ENCODE peak calls at places on chromosome 1, in eight cellular contexts. D is GM20000, Z is prostate gland, O is body of pancreas, J is brain microvascular endothelial cell, C is tibial artery, X is stomach, R is HFFc6. Y is an unnamed sample.

GRCh38 chr1:245079021-245079609 is 75.7 kb upstream of the KIF26B start:
- DNase-seq in D (no peak), Z (no peak), O (no peak), J (peak), C (no peak), X (no peak), R (peak), Y (peak)

GRCh38 chr1:204574016-204574855 is 58.0 kb downstream of the MDM4 start:
- DNase-seq in D (no peak), Z (no peak), O (no peak), J (no peak), C (no peak), X (no peak), R (no peak), Y (no peak)

GRCh38 chr1:115275216-115275615 is 62.8 kb downstream of the NGF start:
- DNase-seq in D (peak), Z (no peak), O (no peak), J (no peak), C (no peak), X (no peak), R (no peak), Y (no peak)

GRCh38 chr1:79517425-79518219 is 511.1 kb upstream of the ADGRL4 start:
- DNase-seq in D (no peak), Z (no peak), O (no peak), J (no peak), C (no peak), X (no peak), R (no peak), Y (no peak)

GRCh38 chr1:221810406-221810805 is 68.5 kb upstream of the DUSP10 start:
- DNase-seq in D (no peak), Z (no peak), O (no peak), J (peak), C (no peak), X (no peak), R (peak), Y (peak)

GRCh38 chr1:151837841-151838490 is 1.7 kb downstream of the C2CD4D start:
- DNase-seq in D (peak), Z (no peak), O (no peak), J (no peak), C (no peak), X (no peak), R (no peak), Y (peak)

GRCh38 chr1:115706774-115707425 is 61.6 kb downstream of the CASQ2 start:
- DNase-seq in D (peak), Z (no peak), O (no peak), J (peak), C (no peak), X (no peak), R (peak), Y (peak)

GRCh38 chr1:178145605-178146004 is 51.7 kb downstream of the RASAL2 start:
- DNase-seq in D (no peak), Z (no peak), O (no peak), J (no peak), C (no peak), X (no peak), R (no peak), Y (no peak)

GRCh38 chr1:119323216-119323982 is 45.2 kb upstream of the HAO2 start:
- DNase-seq in D (peak), Z (no peak), O (no peak), J (no peak), C (no peak), X (no peak), R (no peak), Y (no peak)

GRCh38 chr1:94863297-94863911 is 43.2 kb downstream of the SLC44A3 start:
- DNase-seq in D (no peak), Z (peak), O (peak), J (no peak), C (no peak), X (no peak), R (peak), Y (peak)

GRCh38 chr1:12450831-12451559 is 167.0 kb downstream of the DHRS3 start:
- DNase-seq in D (no peak), Z (peak), O (no peak), J (no peak), C (peak), X (no peak), R (no peak), Y (no peak)

DNA sequence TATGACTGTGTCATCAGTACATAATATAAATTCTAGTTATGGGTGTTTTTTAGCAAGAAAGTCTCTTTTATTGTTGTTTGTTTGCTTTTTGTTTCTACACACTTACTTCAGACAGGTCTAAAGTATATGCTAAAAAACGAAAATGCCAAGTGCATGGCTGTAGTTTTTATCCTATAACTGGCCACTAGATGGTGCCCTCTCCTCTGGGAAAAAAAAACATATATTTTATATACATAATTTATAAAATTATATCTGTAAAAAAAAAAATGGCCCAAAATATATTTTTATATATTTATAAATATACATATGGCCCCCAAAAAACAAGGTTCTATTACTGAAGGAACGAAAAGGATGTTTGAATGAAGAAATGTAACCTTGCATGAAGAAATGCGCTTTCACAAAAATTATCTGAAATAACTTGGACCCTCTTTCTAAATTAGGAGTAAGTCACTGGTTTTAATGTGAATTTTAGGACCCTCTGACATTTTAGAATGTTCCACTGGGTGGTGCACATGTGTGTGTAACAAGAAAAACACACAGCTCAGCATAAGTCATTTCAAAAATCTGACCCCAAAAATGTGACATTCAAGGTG is 93.5 kb downstream of the TTLL7 start:
- DNase-seq in D (peak), Z (no peak), O (no peak), J (peak), C (no peak), X (no peak), R (peak), Y (no peak)
- TF ChIP-seq CTCF in D (peak), Z (no peak), O (peak), J (peak), C (peak), X (no peak), R (peak), Y (peak)

GRCh38 chr1:111516008-111516535 is 12.6 kb upstream of the ADORA3 start:
- DNase-seq in D (peak), Z (no peak), O (peak), J (peak), C (peak), X (peak), R (peak), Y (no peak)
- TF ChIP-seq CTCF in D (peak), Z (no peak), O (no peak), J (peak), C (peak), X (no peak), R (peak), Y (no peak)

GRCh38 chr1:46448109-46448911 is 41.3 kb upstream of the DMBX1 start:
- DNase-seq in D (no peak), Z (no peak), O (no peak), J (no peak), C (no peak), X (no peak), R (no peak), Y (no peak)

GRCh38 chr1:46444466-46444865 is 45.2 kb upstream of the DMBX1 start:
- DNase-seq in D (no peak), Z (no peak), O (no peak), J (no peak), C (no peak), X (no peak), R (no peak), Y (no peak)

GRCh38 chr1:46446646-46447498 is 42.8 kb upstream of the DMBX1 start:
- DNase-seq in D (peak), Z (peak), O (peak), J (peak), C (peak), X (peak), R (peak), Y (peak)

GRCh38 chr1:46447499-46448108 is 42.0 kb upstream of the DMBX1 start:
- DNase-seq in D (no peak), Z (no peak), O (no peak), J (no peak), C (no peak), X (no peak), R (no peak), Y (no peak)

DNA sequence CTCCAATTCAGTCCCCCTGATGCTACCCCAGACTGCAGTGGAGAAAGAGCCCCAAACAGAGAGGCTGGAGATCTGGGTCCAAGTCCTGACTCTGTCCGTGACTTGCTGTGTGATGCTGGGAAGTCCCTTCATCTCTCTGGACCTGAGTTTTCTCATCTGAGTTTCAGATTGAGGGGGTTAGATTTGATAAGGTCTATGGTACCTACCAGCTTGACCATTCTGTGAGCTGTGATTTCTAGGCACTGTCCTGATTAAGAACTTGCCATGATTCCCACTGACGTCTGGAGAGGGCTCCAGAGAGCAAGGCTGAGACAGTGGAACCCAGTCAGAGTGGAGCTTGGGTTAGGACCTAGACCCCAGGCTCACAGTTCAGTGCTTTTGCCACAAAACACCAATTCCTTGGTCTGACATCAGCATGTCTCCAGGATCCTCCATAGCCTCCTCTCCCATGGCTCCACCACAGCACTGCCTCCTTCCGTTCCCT is 43.8 kb upstream of the DMBX1 start:
- DNase-seq in D (no peak), Z (no peak), O (no peak), J (no peak), C (no peak), X (no peak), R (no peak), Y (no peak)
- TF ChIP-seq CTCF in D (no peak), Z (no peak), O (no peak), J (peak), C (no peak), X (no peak), R (peak), Y (no peak)

GRCh38 chr1:30876451-30877204 is 31.9 kb downstream of the SDC3 start:
- DNase-seq in D (no peak), Z (no peak), O (no peak), J (no peak), C (no peak), X (no peak), R (no peak), Y (no peak)
- TF ChIP-seq CTCF in D (no peak), Z (no peak), O (no peak), J (peak), C (no peak), X (no peak), R (peak), Y (no peak)

GRCh38 chr1:16913866-16914662 is 7.7 kb upstream of the CROCC start:
- DNase-seq in D (peak), Z (peak), O (peak), J (peak), C (peak), X (peak), R (peak), Y (peak)
- TF ChIP-seq CTCF in D (no peak), Z (no peak), O (no peak), J (no peak), C (peak), X (no peak), R (peak), Y (no peak)

Y was measured in PC-9.